ENCODE peak calls at places on chromosomes 5 and 9, in four cellular contexts. G is MM.1S, V is colonic mucosa, U is mesenchymal stem cell. O is an unnamed sample. For H3K4me1, the result is how much of the 10 kb centered on the place peaks cover.

GRCh38 chr5:6468104-6468503 is 19.4 kb downstream of the UBE2QL1 start:
- DNase-seq in V (no peak), U (no peak), G (no peak), O (no peak)

GRCh38 chr9:127501821-127502343 is 50.6 kb downstream of the LRSAM1 start:
- DNase-seq in V (no peak), G (no peak), U (no peak), O (no peak)

GRCh38 chr5:52743970-52744369 is 43.7 kb upstream of the ITGA1 start:
- DNase-seq in G (no peak), V (no peak), U (peak), O (no peak)

GRCh38 chr9:95746408-95747165 is 128.9 kb upstream of the ERCC6L2 start:
- DNase-seq in U (no peak), G (no peak), V (no peak), O (no peak)

GRCh38 chr5:128684951-128685350 is 146.9 kb upstream of the FBN2 start:
- DNase-seq in U (no peak), V (no peak), G (no peak), O (no peak)

GRCh38 chr5:62780888-62781287 is 202.3 kb downstream of the LRRC70 start:
- DNase-seq in V (no peak), G (no peak), U (no peak), O (no peak)

GRCh38 chr9:29965834-29966233 is 2392.6 kb upstream of the C9orf72 start:
- DNase-seq in V (no peak), U (no peak), G (no peak), O (no peak)

GRCh38 chr9:97528529-97529230 is 27.2 kb downstream of the TMOD1 start:
- DNase-seq in U (no peak), G (no peak), V (no peak), O (peak)

GRCh38 chr9:70480405-70480980 is 66.0 kb upstream of the KLF9 start:
- DNase-seq in U (peak), V (peak), G (no peak), O (no peak)

GRCh38 chr5:137113161-137113560 is 386.0 kb downstream of the SPOCK1 start:
- DNase-seq in G (no peak), U (no peak), V (no peak), O (no peak)

GRCh38 chr9:3467593-3468219 is 58.1 kb downstream of the RFX3 start:
- DNase-seq in U (peak), V (peak), G (peak), O (peak)

GRCh38 chr9:35042081-35042604 is 30.3 kb downstream of the VCP start:
- DNase-seq in G (no peak), V (no peak), U (peak), O (no peak)

GRCh38 chr5:128673411-128673957 is 135.4 kb upstream of the FBN2 start:
- DNase-seq in U (no peak), G (no peak), V (no peak), O (no peak)

GRCh38 chr5:65255294-65255693 is 226.4 kb downstream of the ADAMTS6 start:
- DNase-seq in U (peak), G (no peak), V (no peak), O (no peak)

GRCh38 chr5:4868140-4868735 is 271.9 kb upstream of the ADAMTS16 start:
- DNase-seq in G (peak), V (peak), U (peak), O (peak)

GRCh38 chr5:53877243-53877642 is 316.8 kb downstream of the NDUFS4 start:
- DNase-seq in V (no peak), G (no peak), U (no peak), O (no peak)

GRCh38 chr5:1004598-1005361 is 3.8 kb upstream of the NKD2 start:
- DNase-seq in G (peak), U (peak), V (peak), O (peak)

GRCh38 chr9:111108946-111109345 is 70.7 kb upstream of the LPAR1 start:
- DNase-seq in V (no peak), U (peak), G (no peak), O (no peak)

GRCh38 chr5:148801682-148802276 is 24.6 kb upstream of the ADRB2 start:
- DNase-seq in G (no peak), V (no peak), U (no peak), O (no peak)
- H3K4me1 ChIP-seq in G (under half), V (under half), U (under half), O (under half)

DNA sequence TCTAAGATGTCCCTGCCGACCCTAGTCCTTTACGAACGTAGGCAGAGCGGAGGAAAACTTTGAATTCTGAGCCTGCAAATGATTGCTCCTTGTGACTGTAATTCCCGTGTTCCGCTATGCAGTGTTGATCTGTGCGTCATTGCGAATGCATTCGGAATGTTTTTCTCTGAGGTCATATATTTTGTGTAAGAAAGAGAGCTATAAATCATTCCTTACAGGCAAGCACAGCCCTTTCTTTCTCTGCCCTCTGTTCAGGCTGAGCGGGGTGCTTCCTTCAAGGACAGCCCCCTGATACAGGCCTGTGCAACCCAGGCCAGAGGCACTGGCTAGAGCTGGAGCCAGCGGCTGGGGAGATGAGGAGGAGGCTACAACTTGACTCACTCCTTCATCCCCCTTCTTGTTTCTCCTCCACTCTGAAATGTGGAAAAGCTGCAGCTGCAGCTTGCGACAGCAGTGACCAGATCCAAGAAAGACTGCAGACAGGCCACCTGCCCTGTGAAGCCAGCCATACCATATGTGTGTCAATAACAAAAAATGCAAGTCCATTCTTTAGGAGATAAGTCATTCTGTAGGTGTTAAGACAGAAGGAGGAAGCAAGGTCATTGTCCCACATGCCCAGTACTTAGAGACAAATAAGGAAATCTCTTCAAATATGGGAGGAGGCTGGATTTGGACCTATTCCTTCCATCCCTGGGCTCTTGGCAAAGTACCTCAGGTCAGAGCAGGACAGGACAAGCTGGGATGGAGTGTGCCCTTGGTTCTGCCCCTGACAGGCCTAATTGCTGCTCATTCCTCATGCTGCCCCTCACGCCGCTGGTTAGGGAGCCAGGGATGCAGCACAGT is 345.7 kb upstream of the WWC1 start:
- DNase-seq in V (no peak), U (peak), G (no peak), O (no peak)
- H3K4me1 ChIP-seq in V (under half), U (under half), G (under half), O (under half)

DNA sequence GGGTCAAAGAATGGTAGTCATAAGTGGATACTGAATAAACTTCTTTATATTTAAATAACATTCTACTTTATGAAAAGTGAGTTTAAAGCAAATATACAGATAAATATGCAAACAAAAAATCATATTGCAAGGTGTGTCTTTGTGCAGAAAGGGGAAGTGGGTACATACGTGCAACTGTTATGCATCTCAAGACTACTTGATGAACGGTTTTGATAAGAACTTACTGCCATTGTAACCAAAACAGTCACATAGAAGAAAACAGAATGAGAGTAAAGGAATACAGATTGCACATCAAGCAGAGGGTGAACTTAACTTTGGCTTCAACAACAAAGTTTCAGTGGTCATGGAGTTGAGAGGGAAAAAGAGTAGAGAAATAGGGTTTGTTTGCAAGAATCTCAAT is 9.9 kb downstream of the CAMK4 start:
- DNase-seq in G (no peak), U (no peak), V (no peak), O (no peak)
- H3K4me1 ChIP-seq in G (under half), U (under half), V (under half), O (under half)

GRCh38 chr9:129838707-129839259 is 3.5 kb downstream of the USP20 start:
- DNase-seq in U (peak), V (no peak), G (no peak), O (no peak)
- H3K4me1 ChIP-seq in U (under half), V (under half), G (under half), O (under half)

GRCh38 chr9:113573959-113574352 is 110.4 kb downstream of the RGS3 start:
- DNase-seq in U (no peak), G (no peak), V (no peak), O (no peak)
- H3K4me1 ChIP-seq in U (under half), G (under half), V (under half), O (under half)

GRCh38 chr9:8569832-8570231 is 770.3 kb upstream of the DMAC1 start:
- DNase-seq in U (no peak), V (no peak), G (no peak), O (no peak)
- H3K4me1 ChIP-seq in U (under half), V (under half), G (under half), O (under half)

DNA sequence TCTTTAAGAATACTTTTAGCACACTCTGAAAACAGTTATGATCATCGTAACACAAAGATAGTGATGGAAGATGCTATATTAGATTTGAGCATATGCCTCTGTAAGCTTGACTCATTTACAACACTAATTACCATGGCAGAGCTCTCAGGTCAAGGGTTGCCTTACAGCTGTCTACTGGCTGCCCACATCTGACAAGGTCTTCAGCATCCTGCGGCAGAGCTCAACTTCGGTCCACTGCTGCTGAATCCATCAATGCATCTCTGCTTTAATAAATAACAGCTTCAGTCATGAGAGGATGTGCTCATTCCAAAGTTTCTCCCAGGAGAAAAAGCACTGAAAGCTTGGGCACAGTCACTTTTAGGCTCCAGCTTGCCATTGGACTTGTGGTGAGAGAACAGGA is 449.4 kb downstream of the RASEF start:
- DNase-seq in U (no peak), G (no peak), V (no peak), O (no peak)
- H3K4me1 ChIP-seq in U (under half), G (under half), V (under half), O (under half)